ENCODE peak calls at places on chromosomes 3 and 15, in seven cellular contexts. P, T, B, X, R, K and I are unnamed samples.

GRCh38 chr3:135865085-135865484 is 100.4 kb upstream of the PPP2R3A start:
- DNase-seq in X (no peak), T (no peak), P (no peak), B (no peak), K (no peak), R (no peak), I (no peak)

GRCh38 chr15:70017796-70018195 is 79.9 kb downstream of the TLE3 start:
- DNase-seq in R (no peak), K (no peak), B (no peak), T (no peak), P (no peak), X (no peak), I (no peak)

GRCh38 chr3:35393916-35394315 is 245.4 kb upstream of the ARPP21 start:
- DNase-seq in B (no peak), K (no peak), R (no peak), X (no peak), T (no peak), P (no peak), I (no peak)

GRCh38 chr15:53808058-53808703 is 48.7 kb upstream of the WDR72 start:
- DNase-seq in R (no peak), T (no peak), K (no peak), X (no peak), B (no peak), P (no peak), I (no peak)

GRCh38 chr15:87752250-87752951 is 504.1 kb downstream of the NTRK3 start:
- DNase-seq in R (no peak), K (no peak), B (no peak), T (no peak), P (no peak), X (no peak), I (no peak)

GRCh38 chr3:155270485-155271342 is 22.8 kb downstream of the STRIT1 start:
- DNase-seq in X (no peak), R (no peak), P (no peak), B (no peak), T (no peak), K (no peak), I (no peak)

GRCh38 chr3:52268036-52268435 is 10.4 kb downstream of the WDR82 start:
- DNase-seq in X (no peak), T (no peak), P (no peak), B (no peak), R (no peak), K (no peak), I (no peak)

GRCh38 chr15:99703603-99704443 is 29.4 kb downstream of the LYSMD4 start:
- DNase-seq in X (no peak), K (no peak), B (no peak), R (peak), P (no peak), T (peak), I (no peak)

GRCh38 chr3:107543666-107544065 is 20.9 kb downstream of the BBX start:
- DNase-seq in R (peak), P (no peak), T (no peak), K (no peak), X (no peak), B (no peak), I (no peak)

GRCh38 chr3:157151151-157151550 is 8.8 kb downstream of the CCNL1 start:
- DNase-seq in K (no peak), R (no peak), X (no peak), T (no peak), P (no peak), B (no peak), I (no peak)

GRCh38 chr3:105367406-105368213 is 901 bp downstream of the ALCAM start:
- DNase-seq in K (peak), P (peak), X (peak), R (peak), T (no peak), B (peak), I (peak)

DNA sequence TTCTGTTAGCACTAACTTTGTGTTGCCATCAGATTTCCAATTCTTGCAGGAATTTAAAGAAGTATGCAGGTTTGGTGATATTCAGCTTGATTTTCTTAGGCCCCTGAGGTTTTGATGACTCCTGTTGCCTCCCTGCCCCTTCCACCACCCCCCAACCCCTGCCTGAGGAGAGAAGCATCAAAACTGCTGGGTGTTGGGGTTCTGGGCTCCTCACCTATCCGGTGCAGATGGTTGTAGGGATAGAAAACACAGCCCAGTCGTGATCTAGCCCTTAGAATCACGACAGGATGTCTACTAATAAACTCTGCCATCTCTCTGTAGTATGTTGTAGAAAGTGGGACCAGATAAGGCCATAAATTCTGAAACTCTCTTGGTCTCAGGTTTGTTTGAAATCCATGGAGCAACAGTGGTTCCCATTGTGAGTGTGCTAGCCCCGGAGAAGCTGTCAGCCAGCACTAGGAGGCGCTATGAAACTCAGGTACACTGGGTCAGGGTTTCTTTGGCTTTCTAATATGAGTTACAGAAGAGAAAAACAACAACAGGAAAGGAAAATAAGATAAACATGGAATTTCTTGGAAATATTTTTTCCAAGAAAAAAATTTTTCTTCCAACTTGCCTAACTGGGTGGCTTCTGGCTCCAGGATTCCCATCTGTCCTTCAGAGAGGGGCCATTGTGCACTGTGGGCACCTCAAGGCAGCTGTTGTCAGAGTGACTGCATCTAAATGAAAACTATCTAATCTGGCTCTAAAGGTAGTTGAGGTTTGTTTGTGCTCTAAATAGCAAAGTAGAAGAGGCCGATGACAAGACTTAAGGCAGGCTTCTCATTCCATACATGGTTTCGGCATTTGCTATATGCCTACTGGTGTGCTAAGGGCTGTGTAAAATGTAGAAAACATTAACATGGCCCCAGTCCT is 8.7 kb downstream of the SRP14 start:
- DNase-seq in P (no peak), B (no peak), X (no peak), T (no peak), K (no peak), R (peak), I (no peak)
- TF ChIP-seq CTCF in P (no peak), B (no peak), X (peak), T (peak), K (no peak), R (peak), I (no peak)

GRCh38 chr3:192563417-192563816 is 163.9 kb downstream of the FGF12 start:
- DNase-seq in T (no peak), K (no peak), B (no peak), P (no peak), R (no peak), X (no peak), I (no peak)

GRCh38 chr3:192570757-192571156 is 156.6 kb downstream of the FGF12 start:
- DNase-seq in K (no peak), X (no peak), T (no peak), P (no peak), B (no peak), R (peak), I (no peak)

GRCh38 chr3:192570315-192570714 is 157.0 kb downstream of the FGF12 start:
- DNase-seq in X (no peak), T (no peak), B (no peak), R (no peak), P (no peak), K (no peak), I (no peak)

GRCh38 chr3:192564611-192565010 is 162.7 kb downstream of the FGF12 start:
- DNase-seq in B (no peak), R (no peak), K (no peak), P (no peak), T (no peak), X (no peak), I (no peak)

GRCh38 chr3:192566706-192567290 is 160.5 kb downstream of the FGF12 start:
- DNase-seq in X (peak), B (peak), T (peak), K (peak), P (peak), R (peak), I (no peak)
- TF ChIP-seq POLR2A in X (no peak), B (no peak), T (no peak), K (no peak), P (no peak), R (no peak), I (no peak)

GRCh38 chr3:151410891-151411559 is 26.5 kb upstream of the P2RY12 start:
- DNase-seq in B (no peak), T (no peak), R (no peak), P (no peak), K (no peak), X (no peak), I (peak)

GRCh38 chr3:151407928-151408327 is 23.4 kb upstream of the P2RY12 start:
- DNase-seq in B (no peak), P (no peak), K (no peak), T (no peak), R (no peak), X (no peak), I (no peak)

GRCh38 chr3:151415289-151415688 is 30.7 kb upstream of the P2RY12 start:
- DNase-seq in K (no peak), P (no peak), R (no peak), B (no peak), T (no peak), X (no peak), I (no peak)

DNA sequence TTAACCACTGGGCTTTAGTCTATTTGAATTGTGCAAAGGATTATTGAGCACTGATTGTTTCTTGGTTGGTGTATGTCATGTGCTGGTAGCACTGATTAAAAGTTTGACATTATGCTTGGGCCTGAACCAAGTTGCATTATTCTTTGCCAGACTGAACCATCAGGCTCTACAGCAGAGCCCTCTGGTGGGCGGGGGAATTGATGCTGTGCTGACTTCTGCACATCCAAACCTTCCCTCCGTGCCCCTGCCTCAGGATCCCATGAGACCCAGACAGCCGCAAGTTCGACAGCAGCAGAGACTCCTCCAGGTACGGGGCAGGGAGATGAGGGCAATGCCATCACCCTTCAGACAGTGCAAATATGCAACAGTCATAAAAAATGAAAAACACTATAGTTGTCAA is 28.4 kb upstream of the P2RY12 start:
- DNase-seq in K (no peak), P (no peak), T (no peak), X (no peak), B (no peak), R (no peak), I (no peak)
- TF ChIP-seq CTCF in K (no peak), P (no peak), T (no peak), X (no peak), B (no peak), R (no peak), I (no peak)

GRCh38 chr3:178079966-178080365 is 456.3 kb upstream of the KCNMB2 start:
- DNase-seq in B (no peak), K (no peak), P (no peak), T (no peak), R (no peak), X (no peak), I (no peak)

GRCh38 chr3:178085817-178086123 is 450.5 kb upstream of the KCNMB2 start:
- DNase-seq in P (no peak), B (no peak), K (no peak), T (no peak), R (no peak), X (no peak), I (no peak)

GRCh38 chr3:178084938-178085816 is 451.1 kb upstream of the KCNMB2 start:
- DNase-seq in P (peak), R (peak), B (peak), K (peak), X (peak), T (no peak), I (peak)

GRCh38 chr3:178083906-178084823 is 452.1 kb upstream of the KCNMB2 start:
- DNase-seq in T (peak), B (no peak), X (no peak), R (no peak), P (no peak), K (no peak), I (no peak)

GRCh38 chr3:178082508-178082907 is 453.7 kb upstream of the KCNMB2 start:
- DNase-seq in K (no peak), B (no peak), P (no peak), R (no peak), T (no peak), X (no peak), I (no peak)
- TF ChIP-seq POLR2A in K (no peak), B (no peak), P (no peak), R (no peak), T (no peak), X (no peak), I (no peak)

GRCh38 chr3:7484636-7485035 is 623.7 kb downstream of the GRM7 start:
- DNase-seq in X (no peak), R (no peak), T (no peak), P (no peak), B (no peak), K (no peak), I (no peak)

GRCh38 chr3:7489417-7489816 is 628.5 kb downstream of the GRM7 start:
- DNase-seq in R (no peak), T (no peak), K (no peak), X (no peak), P (no peak), B (no peak), I (no peak)

DNA sequence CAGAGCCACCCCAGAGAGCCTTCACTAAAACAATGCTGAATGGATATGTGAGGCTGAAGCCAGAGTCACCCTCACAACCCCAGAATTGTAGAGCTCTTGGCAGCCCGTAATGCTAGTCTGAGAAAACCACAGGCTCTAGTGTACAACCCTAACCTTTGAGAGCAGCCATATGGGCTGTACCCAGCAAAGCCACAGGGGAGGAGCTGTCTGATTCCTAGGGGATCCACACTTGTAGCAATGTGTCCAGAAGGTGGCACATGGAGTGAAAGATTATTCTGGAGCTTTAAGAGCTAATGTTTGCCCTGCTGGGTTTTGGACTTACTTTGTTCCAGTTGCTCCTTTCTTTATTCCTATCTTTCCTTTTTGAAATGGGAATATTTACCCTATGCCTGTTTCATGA is 626.8 kb downstream of the GRM7 start:
- DNase-seq in R (no peak), X (no peak), P (no peak), K (no peak), B (no peak), T (no peak), I (no peak)
- TF ChIP-seq CTCF in R (no peak), X (no peak), P (no peak), K (no peak), B (no peak), T (no peak), I (no peak)

GRCh38 chr15:64095795-64096485 is at the start of gene SNX1:
- DNase-seq in B (peak), T (peak), K (peak), X (peak), R (peak), P (peak), I (peak)
- TF ChIP-seq POLR2A in B (peak), T (peak), K (peak), X (peak), R (peak), P (no peak), I (peak)

GRCh38 chr3:27244374-27244773 is 124.8 kb downstream of the NEK10 start:
- DNase-seq in P (no peak), R (no peak), K (no peak), X (no peak), T (no peak), B (no peak), I (no peak)
- TF ChIP-seq CTCF in P (no peak), R (no peak), K (no peak), X (no peak), T (no peak), B (no peak), I (no peak)